ENCODE peak calls at places on chromosome 15, in six cellular contexts. One of them, this sample, is unnamed.

GRCh38 chr15:52567886-52568568 is 803 bp downstream of the ARPP19 start:
- DNase-seq in stimulated activated CD4-positive, alpha-beta T cell treated with anti-CD3 and anti-CD28 coated beads, Interleukin-4, amount 100 ng/mL, for 1 hour: peak
- DNase-seq in GDM1: no peak
- DNase-seq in memory B cell: no peak
- DNase-seq in T-helper 1 cell: peak
- DNase-seq in H7: peak
- DNase-seq in this sample: peak

GRCh38 chr15:31216210-31216911 is 110.3 kb upstream of the KLF13 start:
- DNase-seq in stimulated activated CD4-positive, alpha-beta T cell treated with anti-CD3 and anti-CD28 coated beads, Interleukin-4, amount 100 ng/mL, for 1 hour: peak
- DNase-seq in GDM1: peak
- DNase-seq in memory B cell: no peak
- DNase-seq in T-helper 1 cell: peak
- DNase-seq in H7: no peak
- DNase-seq in this sample: peak

GRCh38 chr15:65008989-65009388 is 19.3 kb upstream of the SPG21 start:
- DNase-seq in T-helper 1 cell: no peak
- DNase-seq in stimulated activated CD4-positive, alpha-beta T cell treated with anti-CD3 and anti-CD28 coated beads, Interleukin-4, amount 100 ng/mL, for 1 hour: no peak
- DNase-seq in memory B cell: no peak
- DNase-seq in H7: peak
- DNase-seq in GDM1: peak
- DNase-seq in this sample: no peak

GRCh38 chr15:66882251-66883020 is 180.4 kb downstream of the SMAD6 start:
- DNase-seq in GDM1: no peak
- DNase-seq in stimulated activated CD4-positive, alpha-beta T cell treated with anti-CD3 and anti-CD28 coated beads, Interleukin-4, amount 100 ng/mL, for 1 hour: no peak
- DNase-seq in memory B cell: no peak
- DNase-seq in H7: no peak
- DNase-seq in T-helper 1 cell: no peak
- DNase-seq in this sample: no peak

GRCh38 chr15:78808550-78808949 is 2.7 kb downstream of the ADAMTS7 start:
- DNase-seq in stimulated activated CD4-positive, alpha-beta T cell treated with anti-CD3 and anti-CD28 coated beads, Interleukin-4, amount 100 ng/mL, for 1 hour: no peak
- DNase-seq in memory B cell: no peak
- DNase-seq in T-helper 1 cell: no peak
- DNase-seq in GDM1: no peak
- DNase-seq in H7: peak
- DNase-seq in this sample: no peak

GRCh38 chr15:42157981-42158765 is 1.7 kb upstream of the PLA2G4F start:
- DNase-seq in stimulated activated CD4-positive, alpha-beta T cell treated with anti-CD3 and anti-CD28 coated beads, Interleukin-4, amount 100 ng/mL, for 1 hour: no peak
- DNase-seq in T-helper 1 cell: no peak
- DNase-seq in H7: peak
- DNase-seq in GDM1: no peak
- DNase-seq in memory B cell: no peak
- DNase-seq in this sample: no peak

GRCh38 chr15:64931381-64931780 is 19.7 kb downstream of the ANKDD1A start:
- DNase-seq in memory B cell: no peak
- DNase-seq in H7: no peak
- DNase-seq in T-helper 1 cell: no peak
- DNase-seq in GDM1: no peak
- DNase-seq in stimulated activated CD4-positive, alpha-beta T cell treated with anti-CD3 and anti-CD28 coated beads, Interleukin-4, amount 100 ng/mL, for 1 hour: no peak
- DNase-seq in this sample: no peak

GRCh38 chr15:37940886-37941285 is 6.4 kb downstream of the TMCO5A start:
- DNase-seq in memory B cell: no peak
- DNase-seq in T-helper 1 cell: no peak
- DNase-seq in H7: no peak
- DNase-seq in stimulated activated CD4-positive, alpha-beta T cell treated with anti-CD3 and anti-CD28 coated beads, Interleukin-4, amount 100 ng/mL, for 1 hour: no peak
- DNase-seq in GDM1: no peak
- DNase-seq in this sample: no peak

GRCh38 chr15:60301024-60301423 is 96.8 kb downstream of the ANXA2 start:
- DNase-seq in H7: no peak
- DNase-seq in GDM1: no peak
- DNase-seq in T-helper 1 cell: no peak
- DNase-seq in memory B cell: no peak
- DNase-seq in stimulated activated CD4-positive, alpha-beta T cell treated with anti-CD3 and anti-CD28 coated beads, Interleukin-4, amount 100 ng/mL, for 1 hour: no peak
- DNase-seq in this sample: no peak

GRCh38 chr15:84604804-84605203 is 4.0 kb downstream of the ZSCAN2 start:
- DNase-seq in H7: no peak
- DNase-seq in memory B cell: no peak
- DNase-seq in GDM1: no peak
- DNase-seq in stimulated activated CD4-positive, alpha-beta T cell treated with anti-CD3 and anti-CD28 coated beads, Interleukin-4, amount 100 ng/mL, for 1 hour: peak
- DNase-seq in T-helper 1 cell: no peak
- DNase-seq in this sample: no peak

GRCh38 chr15:79218588-79219200 is 63.8 kb upstream of the ANKRD34C start:
- DNase-seq in GDM1: no peak
- DNase-seq in stimulated activated CD4-positive, alpha-beta T cell treated with anti-CD3 and anti-CD28 coated beads, Interleukin-4, amount 100 ng/mL, for 1 hour: no peak
- DNase-seq in H7: no peak
- DNase-seq in memory B cell: no peak
- DNase-seq in T-helper 1 cell: no peak
- DNase-seq in this sample: no peak

GRCh38 chr15:88878720-88879184 is 16.6 kb downstream of the HAPLN3 start:
- DNase-seq in H7: peak
- DNase-seq in memory B cell: no peak
- DNase-seq in T-helper 1 cell: no peak
- DNase-seq in GDM1: peak
- DNase-seq in stimulated activated CD4-positive, alpha-beta T cell treated with anti-CD3 and anti-CD28 coated beads, Interleukin-4, amount 100 ng/mL, for 1 hour: peak
- DNase-seq in this sample: no peak

GRCh38 chr15:70198441-70199123 is 100.9 kb upstream of the TLE3 start:
- DNase-seq in H7: no peak
- DNase-seq in memory B cell: no peak
- DNase-seq in stimulated activated CD4-positive, alpha-beta T cell treated with anti-CD3 and anti-CD28 coated beads, Interleukin-4, amount 100 ng/mL, for 1 hour: no peak
- DNase-seq in GDM1: no peak
- DNase-seq in T-helper 1 cell: no peak
- DNase-seq in this sample: no peak

GRCh38 chr15:99433757-99434211 is 132.0 kb upstream of the MEF2A start:
- DNase-seq in T-helper 1 cell: no peak
- DNase-seq in H7: no peak
- DNase-seq in stimulated activated CD4-positive, alpha-beta T cell treated with anti-CD3 and anti-CD28 coated beads, Interleukin-4, amount 100 ng/mL, for 1 hour: no peak
- DNase-seq in memory B cell: no peak
- DNase-seq in GDM1: no peak
- DNase-seq in this sample: no peak

GRCh38 chr15:32132850-32133249 is 102.5 kb downstream of the CHRNA7 start:
- DNase-seq in T-helper 1 cell: no peak
- DNase-seq in H7: no peak
- DNase-seq in GDM1: no peak
- DNase-seq in memory B cell: no peak
- DNase-seq in stimulated activated CD4-positive, alpha-beta T cell treated with anti-CD3 and anti-CD28 coated beads, Interleukin-4, amount 100 ng/mL, for 1 hour: no peak
- DNase-seq in this sample: no peak

GRCh38 chr15:31230630-31231485 is 95.8 kb upstream of the KLF13 start:
- DNase-seq in H7: no peak
- DNase-seq in GDM1: no peak
- DNase-seq in stimulated activated CD4-positive, alpha-beta T cell treated with anti-CD3 and anti-CD28 coated beads, Interleukin-4, amount 100 ng/mL, for 1 hour: no peak
- DNase-seq in memory B cell: peak
- DNase-seq in T-helper 1 cell: no peak
- DNase-seq in this sample: no peak

GRCh38 chr15:57496946-57497944 is 94.5 kb upstream of the MYZAP start:
- DNase-seq in GDM1: no peak
- DNase-seq in T-helper 1 cell: no peak
- DNase-seq in H7: no peak
- DNase-seq in memory B cell: no peak
- DNase-seq in stimulated activated CD4-positive, alpha-beta T cell treated with anti-CD3 and anti-CD28 coated beads, Interleukin-4, amount 100 ng/mL, for 1 hour: no peak
- DNase-seq in this sample: no peak

This sample was measured in midbrain.